ENCODE peak calls at places on chromosomes 16 and 17, in four cellular contexts. One of them, this sample, is unnamed.
A peak's percentile ranks its signal among the peaks of the same experiment; 100 is the strongest.

GRCh38 chr16:56041556-56042140 is 149.6 kb upstream of the GNAO1 start:
- DNase-seq in astrocyte: no peak
- DNase-seq in HCT116: peak; percentile 7
- DNase-seq in mesenchymal stem cell: no peak
- DNase-seq in this sample: peak; percentile 36

GRCh38 chr16:68792465-68793324 is 50.6 kb upstream of the TANGO6 start:
- DNase-seq in astrocyte: peak; percentile 86
- DNase-seq in HCT116: no peak
- DNase-seq in mesenchymal stem cell: peak; percentile 26
- DNase-seq in this sample: no peak

GRCh38 chr17:17739388-17740066 is 58.3 kb downstream of the RAI1 start:
- DNase-seq in astrocyte: peak; percentile 52
- DNase-seq in HCT116: no peak
- DNase-seq in mesenchymal stem cell: peak; percentile 76
- DNase-seq in this sample: peak; percentile 42

GRCh38 chr17:59423137-59423703 is 91.8 kb downstream of the YPEL2 start:
- DNase-seq in astrocyte: peak; percentile 56
- DNase-seq in HCT116: peak; percentile 36
- DNase-seq in mesenchymal stem cell: peak; percentile 74
- DNase-seq in this sample: no peak

GRCh38 chr17:7557825-7558543 is 566 bp upstream of the TNFSF13 start:
- DNase-seq in astrocyte: peak; percentile 59
- DNase-seq in HCT116: no peak
- DNase-seq in mesenchymal stem cell: no peak
- DNase-seq in this sample: peak; percentile 37

GRCh38 chr17:29341726-29342125 is 47.8 kb upstream of the NUFIP2 start:
- DNase-seq in astrocyte: no peak
- DNase-seq in HCT116: no peak
- DNase-seq in mesenchymal stem cell: peak; percentile 74
- DNase-seq in this sample: peak; percentile 57

GRCh38 chr16:4200000-4200780 is 41.7 kb downstream of the SRL start:
- DNase-seq in astrocyte: peak; percentile 21
- DNase-seq in HCT116: peak; percentile 31
- DNase-seq in mesenchymal stem cell: peak; percentile 66
- DNase-seq in this sample: peak; percentile 51

GRCh38 chr17:28982191-28982793 is 23.5 kb downstream of the SEZ6 start:
- DNase-seq in astrocyte: no peak
- DNase-seq in HCT116: no peak
- DNase-seq in mesenchymal stem cell: peak; percentile 62
- DNase-seq in this sample: no peak

GRCh38 chr16:46789499-46790414 is 41.2 kb downstream of the C16orf87 start:
- DNase-seq in astrocyte: peak; percentile 46
- DNase-seq in HCT116: no peak
- DNase-seq in mesenchymal stem cell: peak; percentile 62
- DNase-seq in this sample: peak; percentile 42

GRCh38 chr17:46841561-46842379 is 9.6 kb upstream of the WNT9B start:
- DNase-seq in astrocyte: no peak
- DNase-seq in HCT116: no peak
- DNase-seq in mesenchymal stem cell: no peak
- DNase-seq in this sample: no peak

GRCh38 chr16:23949630-23950290 is 114.0 kb downstream of the PRKCB start:
- DNase-seq in astrocyte: no peak
- DNase-seq in HCT116: no peak
- DNase-seq in mesenchymal stem cell: no peak
- DNase-seq in this sample: no peak

GRCh38 chr17:73533127-73533526 is 111.1 kb downstream of the SDK2 start:
- DNase-seq in astrocyte: no peak
- DNase-seq in HCT116: no peak
- DNase-seq in mesenchymal stem cell: no peak
- DNase-seq in this sample: no peak

GRCh38 chr16:23679986-23680336 is 1.3 kb downstream of the PLK1 start:
- DNase-seq in astrocyte: no peak
- DNase-seq in HCT116: no peak
- DNase-seq in mesenchymal stem cell: no peak
- DNase-seq in this sample: peak; percentile 31

GRCh38 chr17:79670537-79671386 is 59.9 kb upstream of the RBFOX3 start:
- DNase-seq in astrocyte: no peak
- DNase-seq in HCT116: no peak
- DNase-seq in mesenchymal stem cell: no peak
- DNase-seq in this sample: no peak

GRCh38 chr16:50539822-50540710 is 8.1 kb upstream of the NKD1 start:
- DNase-seq in astrocyte: no peak
- DNase-seq in HCT116: no peak
- DNase-seq in mesenchymal stem cell: no peak
- DNase-seq in this sample: no peak

GRCh38 chr17:36524428-36524876 is 10.2 kb downstream of the MYO19 start:
- DNase-seq in astrocyte: peak; percentile 25
- DNase-seq in HCT116: no peak
- DNase-seq in mesenchymal stem cell: no peak
- DNase-seq in this sample: peak; percentile 97

GRCh38 chr16:22316411-22316811 is 19.2 kb downstream of the POLR3E start:
- DNase-seq in astrocyte: no peak
- DNase-seq in HCT116: no peak
- DNase-seq in mesenchymal stem cell: no peak
- DNase-seq in this sample: no peak

GRCh38 chr17:42809250-42809649 is 10.6 kb downstream of the CNTD1 start:
- DNase-seq in astrocyte: peak; percentile 76
- DNase-seq in HCT116: no peak
- DNase-seq in mesenchymal stem cell: peak; percentile 72
- DNase-seq in this sample: peak; percentile 66

GRCh38 chr17:60141111-60142018 is 8.4 kb upstream of the CA4 start:
- DNase-seq in astrocyte: no peak
- DNase-seq in HCT116: no peak
- DNase-seq in mesenchymal stem cell: peak; percentile 67
- DNase-seq in this sample: no peak

GRCh38 chr16:83901101-83901500 is 2.2 kb downstream of the MLYCD start:
- DNase-seq in astrocyte: peak; percentile 49
- DNase-seq in HCT116: no peak
- DNase-seq in mesenchymal stem cell: no peak
- DNase-seq in this sample: peak; percentile 11

GRCh38 chr17:2709173-2709661 is 2.3 kb downstream of the CLUH start:
- DNase-seq in astrocyte: no peak
- DNase-seq in HCT116: no peak
- DNase-seq in mesenchymal stem cell: no peak
- DNase-seq in this sample: peak; percentile 58

GRCh38 chr17:7383742-7384488 is 3.0 kb downstream of the TNK1 start:
- DNase-seq in astrocyte: peak; percentile 18
- DNase-seq in HCT116: no peak
- DNase-seq in mesenchymal stem cell: peak; percentile 32
- DNase-seq in this sample: no peak

GRCh38 chr17:45410144-45411091 is 22.3 kb downstream of the ARHGAP27 start:
- DNase-seq in astrocyte: no peak
- DNase-seq in HCT116: no peak
- DNase-seq in mesenchymal stem cell: no peak
- DNase-seq in this sample: no peak

GRCh38 chr16:73565263-73565662 is 517.3 kb upstream of the ZFHX3 start:
- DNase-seq in astrocyte: no peak
- DNase-seq in HCT116: peak; percentile 15
- DNase-seq in mesenchymal stem cell: no peak
- DNase-seq in this sample: no peak

GRCh38 chr17:41762391-41762790 is 24.1 kb downstream of the JUP start:
- DNase-seq in astrocyte: no peak
- DNase-seq in HCT116: no peak
- DNase-seq in mesenchymal stem cell: no peak
- DNase-seq in this sample: no peak

GRCh38 chr16:76201385-76201784 is 75.8 kb upstream of the CNTNAP4 start:
- DNase-seq in astrocyte: no peak
- DNase-seq in HCT116: no peak
- DNase-seq in mesenchymal stem cell: peak; percentile 65
- DNase-seq in this sample: peak; percentile 19

GRCh38 chr16:11914759-11915643 is 755 bp downstream of the GSPT1 start:
- DNase-seq in astrocyte: peak; percentile 14
- DNase-seq in HCT116: no peak
- DNase-seq in mesenchymal stem cell: peak; percentile 59
- DNase-seq in this sample: peak; percentile 33

GRCh38 chr17:64130559-64131001 is 636 bp upstream of the ERN1 start:
- DNase-seq in astrocyte: peak; percentile 36
- DNase-seq in HCT116: no peak
- DNase-seq in mesenchymal stem cell: peak; percentile 87
- DNase-seq in this sample: peak; percentile 57

GRCh38 chr17:73803867-73804539 is 159.8 kb upstream of the SDK2 start:
- DNase-seq in astrocyte: no peak
- DNase-seq in HCT116: no peak
- DNase-seq in mesenchymal stem cell: no peak
- DNase-seq in this sample: no peak

GRCh38 chr17:45296003-45296832 is 20.6 kb downstream of the MAP3K14 start:
- DNase-seq in astrocyte: peak; percentile 34
- DNase-seq in HCT116: no peak
- DNase-seq in mesenchymal stem cell: peak; percentile 39
- DNase-seq in this sample: peak; percentile 69

GRCh38 chr16:27414803-27415431 is 12.9 kb downstream of the IL21R start:
- DNase-seq in astrocyte: no peak
- DNase-seq in HCT116: no peak
- DNase-seq in mesenchymal stem cell: no peak
- DNase-seq in this sample: no peak

GRCh38 chr16:23941963-23942564 is 106.3 kb downstream of the PRKCB start:
- DNase-seq in astrocyte: no peak
- DNase-seq in HCT116: no peak
- DNase-seq in mesenchymal stem cell: no peak
- DNase-seq in this sample: no peak

GRCh38 chr17:56034120-56034757 is 119.0 kb upstream of the ANKFN1 start:
- DNase-seq in astrocyte: no peak
- DNase-seq in HCT116: no peak
- DNase-seq in mesenchymal stem cell: no peak
- DNase-seq in this sample: no peak

DNA sequence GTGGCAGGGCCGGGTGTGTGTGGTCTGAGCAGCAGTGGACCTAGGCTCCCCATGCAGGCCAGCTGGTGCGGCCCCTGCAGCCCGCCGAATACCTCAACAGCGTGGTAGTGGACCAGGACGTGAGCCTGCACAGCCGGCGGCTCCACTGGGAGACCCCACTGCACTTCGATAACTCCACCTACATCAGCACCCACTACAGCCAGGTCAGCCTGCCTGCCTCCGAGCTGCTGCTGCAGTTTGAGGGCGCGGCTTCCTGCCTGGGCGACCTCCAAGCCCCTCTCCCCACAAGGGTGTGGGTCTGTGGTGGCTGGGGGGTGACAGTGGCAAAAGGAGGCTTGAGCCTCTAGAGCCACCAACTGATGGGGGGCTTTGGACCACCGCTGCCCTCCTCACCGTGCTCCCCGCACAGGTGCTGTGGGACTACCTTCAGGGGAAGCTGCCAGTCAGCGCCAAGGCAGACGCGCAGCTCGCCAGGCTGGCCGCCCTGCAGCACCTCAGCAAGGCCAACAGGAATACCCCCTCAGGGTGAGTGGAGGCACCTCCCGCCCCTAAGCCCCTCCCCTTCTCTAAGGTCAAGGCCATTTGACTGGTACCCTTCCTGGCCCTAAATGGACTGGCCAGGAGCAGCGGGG is 8.4 kb upstream of the SMIM5 start:
- DNase-seq in astrocyte: no peak
- DNase-seq in HCT116: no peak
- DNase-seq in mesenchymal stem cell: no peak
- DNase-seq in this sample: no peak
- H3K9ac ChIP-seq in astrocyte: no peak overlapping the region
- H3K9ac ChIP-seq in HCT116: no peak overlapping the region
- H3K9ac ChIP-seq in mesenchymal stem cell: no peak overlapping the region
- H3K9ac ChIP-seq in this sample: no peak overlapping the region

DNA sequence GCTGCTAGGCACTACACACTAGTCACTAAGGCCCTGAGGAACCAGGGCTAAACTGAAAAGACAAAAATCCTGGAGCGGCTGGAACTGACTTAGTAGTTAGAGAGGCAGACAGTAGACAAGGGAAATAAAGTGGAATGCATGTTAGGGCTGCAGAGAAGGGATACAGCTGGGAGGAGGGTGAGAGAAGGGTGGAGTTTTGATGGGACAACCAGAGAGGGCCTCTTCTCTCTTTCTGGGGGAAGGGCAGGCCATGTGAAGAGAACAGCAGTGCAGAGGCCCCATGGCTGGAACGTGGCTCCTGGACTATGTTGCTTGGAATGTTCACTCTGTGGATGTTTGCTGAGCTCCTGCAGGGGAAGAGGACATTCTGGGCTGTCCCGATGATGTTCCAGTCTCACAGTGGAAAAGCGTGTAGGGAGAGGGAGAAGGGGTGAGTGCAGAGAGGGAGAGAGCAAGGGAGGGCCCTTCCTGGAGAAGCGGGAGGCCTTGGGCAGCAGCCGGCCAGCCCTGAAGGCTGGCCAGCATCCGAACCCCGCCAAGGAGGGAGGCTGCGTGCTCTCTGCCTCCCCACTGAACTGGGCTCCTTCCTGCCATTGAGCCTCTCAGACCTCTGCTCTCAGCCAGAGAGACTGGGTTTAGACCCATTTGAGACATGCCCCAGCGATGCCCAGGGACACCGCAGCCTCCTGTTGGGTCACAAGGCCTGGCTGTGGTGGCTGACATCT is 33.1 kb upstream of the GSE1 start:
- DNase-seq in astrocyte: no peak
- DNase-seq in HCT116: no peak
- DNase-seq in mesenchymal stem cell: peak; percentile 74
- DNase-seq in this sample: no peak
- H3K4me1 ChIP-seq in astrocyte: peaks cover 25% of the 10 kb centered on the region
- H3K4me1 ChIP-seq in HCT116: peaks cover 7% of the 10 kb centered on the region
- H3K4me1 ChIP-seq in mesenchymal stem cell: peaks cover 40% of the 10 kb centered on the region
- H3K4me1 ChIP-seq in this sample: no peaks in the 10 kb centered on the region

GRCh38 chr17:66260265-66260664 is 31.1 kb upstream of the APOH start:
- DNase-seq in astrocyte: no peak
- DNase-seq in HCT116: no peak
- DNase-seq in mesenchymal stem cell: no peak
- DNase-seq in this sample: no peak
- H2AFZ ChIP-seq in astrocyte: no peak overlapping the region
- H2AFZ ChIP-seq in HCT116: no peak overlapping the region
- H2AFZ ChIP-seq in mesenchymal stem cell: no peak overlapping the region
- H2AFZ ChIP-seq in this sample: no peak overlapping the region

DNA sequence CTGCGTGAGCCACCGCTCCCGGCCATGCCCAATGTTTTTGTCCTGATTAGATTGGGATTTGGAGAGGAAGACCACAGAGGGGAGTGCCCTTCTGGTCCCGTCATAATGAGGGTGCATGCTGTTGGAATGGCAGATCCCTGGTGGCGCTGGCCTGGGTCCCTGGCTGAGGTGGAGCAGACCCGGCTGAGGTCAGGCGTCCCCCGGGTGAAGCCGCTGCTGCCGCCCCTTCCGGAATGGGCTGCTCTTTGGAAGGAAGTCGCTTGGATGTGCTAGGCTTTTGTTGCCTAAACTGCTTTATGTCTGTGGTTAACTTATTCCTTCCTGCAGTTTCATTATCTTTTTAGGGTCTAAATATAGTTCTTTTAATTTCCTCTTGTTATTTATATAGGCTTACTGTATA is 120.3 kb upstream of the CHMP6 start:
- DNase-seq in astrocyte: no peak
- DNase-seq in HCT116: no peak
- DNase-seq in mesenchymal stem cell: no peak
- DNase-seq in this sample: no peak
- H3K9ac ChIP-seq in astrocyte: no peak overlapping the region
- H3K9ac ChIP-seq in HCT116: no peak overlapping the region
- H3K9ac ChIP-seq in mesenchymal stem cell: no peak overlapping the region
- H3K9ac ChIP-seq in this sample: no peak overlapping the region